ENCODE peak calls at places on chromosomes 4 and X, in five cellular contexts. L is OCI-LY7, X is foreskin fibroblast, F is cardiac fibroblast, N is choroid plexus epithelial cell. P is an unnamed sample.

GRCh38 chr4:53313510-53313909 is 52.4 kb downstream of the SCFD2 start:
- DNase-seq in L (peak), X (peak), F (peak), N (peak), P (no peak)

GRCh38 chrX:29043751-29044150 is 456.5 kb downstream of the IL1RAPL1 start:
- DNase-seq in L (no peak), X (no peak), F (no peak), N (no peak), P (no peak)

GRCh38 chr4:24924309-24924781 is 11.5 kb upstream of the CCDC149 start:
- DNase-seq in L (no peak), X (peak), F (peak), N (peak), P (peak)

GRCh38 chrX:132127748-132128147 is at the start of gene FRMD7:
- DNase-seq in L (no peak), X (peak), F (no peak), N (peak), P (no peak)

GRCh38 chr4:183201331-183201730 is 102.3 kb downstream of the WWC2 start:
- DNase-seq in L (no peak), X (peak), F (peak), N (peak), P (peak)

GRCh38 chr4:52248836-52249235 is 197.7 kb downstream of the SPATA18 start:
- DNase-seq in L (no peak), X (peak), F (peak), N (peak), P (no peak)

GRCh38 chr4:128521634-128522253 is 234.1 kb upstream of the PGRMC2 start:
- DNase-seq in L (no peak), X (peak), F (peak), N (peak), P (no peak)

GRCh38 chr4:3335982-3336381 is 43.2 kb downstream of the RGS12 start:
- DNase-seq in L (no peak), X (no peak), F (no peak), N (no peak), P (no peak)

GRCh38 chrX:130631011-130631410 is 229.2 kb downstream of the RBMX2 start:
- DNase-seq in L (no peak), X (no peak), F (no peak), N (no peak), P (no peak)

GRCh38 chrX:74779175-74779574 is 146.1 kb downstream of the NEXMIF start:
- DNase-seq in L (no peak), X (no peak), F (no peak), N (no peak), P (no peak)

GRCh38 chr4:184114431-184114830 is 103.2 kb downstream of the ENPP6 start:
- DNase-seq in L (no peak), X (no peak), F (no peak), N (no peak), P (no peak)

DNA sequence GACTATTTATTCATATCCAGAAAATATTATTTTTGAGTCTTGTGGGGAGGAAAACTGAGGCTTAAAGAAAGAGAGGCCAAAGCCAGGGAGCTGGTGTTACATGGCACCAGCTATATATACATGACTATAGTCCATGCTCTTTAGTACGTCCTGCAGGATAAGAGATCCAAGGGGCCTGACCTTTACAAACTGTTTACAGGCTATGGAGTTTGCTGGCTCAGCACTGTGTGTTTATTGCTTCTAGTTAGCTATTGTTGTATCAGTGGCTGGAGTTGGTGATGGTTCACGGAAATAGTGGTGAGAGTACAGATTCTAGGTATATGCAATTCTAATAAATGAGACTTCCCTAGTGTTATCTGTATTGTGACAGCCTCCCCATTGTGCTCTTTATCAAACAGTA is 46.4 kb downstream of the REPS2 start:
- DNase-seq in L (no peak), X (no peak), F (no peak), N (no peak), P (no peak)
- H3K4me3 ChIP-seq in L (no peak), X (no peak), F (no peak), N (no peak), P (no peak)

DNA sequence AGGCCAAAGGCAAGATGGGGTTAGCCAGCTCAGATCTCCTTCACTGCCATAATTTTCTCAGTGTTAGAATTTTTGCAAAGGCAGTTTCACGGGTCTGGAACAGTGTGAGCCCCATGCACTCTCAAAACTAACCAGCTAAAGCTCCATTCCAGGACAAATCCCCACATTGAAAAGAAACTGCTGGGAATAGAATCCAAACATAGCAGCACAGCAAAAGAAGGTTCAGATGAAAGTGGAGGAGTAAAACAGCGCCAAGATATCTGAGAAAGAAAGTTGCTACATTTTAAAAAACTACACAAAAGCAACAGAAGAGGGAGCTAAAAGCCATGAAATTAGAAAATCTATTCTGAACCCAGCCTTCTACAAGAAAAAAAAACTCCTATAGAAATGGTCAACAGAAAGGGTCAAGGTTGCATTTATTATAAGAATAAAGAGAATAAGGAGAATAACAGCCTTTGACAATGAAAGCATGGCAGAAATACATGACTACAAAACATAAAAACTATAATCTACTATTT is 39.6 kb upstream of the SLC7A3 start:
- DNase-seq in L (peak), X (peak), F (peak), N (peak), P (no peak)
- TF ChIP-seq CTCF in L (peak), X (no peak), F (no peak), N (peak), P (peak)

GRCh38 chr4:173508386-173509002 is 21.5 kb downstream of the HAND2 start:
- DNase-seq in L (no peak), X (no peak), F (no peak), N (no peak), P (no peak)
- H3K4me3 ChIP-seq in L (no peak), X (no peak), F (no peak), N (no peak), P (no peak)

GRCh38 chr4:76723373-76723772 is 174.6 kb downstream of the SOWAHB start:
- DNase-seq in L (no peak), X (peak), F (peak), N (peak), P (no peak)
- TF ChIP-seq CTCF in L (no peak), X (peak), F (peak), N (peak), P (peak)

P was measured in AG09309.